ENCODE peak calls at places on chromosomes 12 and 14, in nine cellular contexts. One of them, this sample, is unnamed.

GRCh38 chr12:116299064-116299463 is 21.6 kb upstream of the MED13L start:
- DNase-seq in spleen: no peak
- DNase-seq in cardiac fibroblast: no peak
- DNase-seq in heart right ventricle: no peak
- DNase-seq in GM12865: no peak
- DNase-seq in fibroblast of lung: no peak
- DNase-seq in stimulated activated CD4-positive, alpha-beta T cell treated with anti-CD3 and anti-CD28 coated beads, Interleukin-4, amount 100 ng/mL, for 48 hours: no peak
- DNase-seq in Caki2: no peak
- DNase-seq in T-cell: no peak
- DNase-seq in this sample: no peak

GRCh38 chr14:58887931-58888330 is 250.2 kb downstream of the DACT1 start:
- DNase-seq in T-cell: no peak
- DNase-seq in spleen: no peak
- DNase-seq in stimulated activated CD4-positive, alpha-beta T cell treated with anti-CD3 and anti-CD28 coated beads, Interleukin-4, amount 100 ng/mL, for 48 hours: no peak
- DNase-seq in heart right ventricle: no peak
- DNase-seq in GM12865: no peak
- DNase-seq in fibroblast of lung: peak; percentile 29
- DNase-seq in Caki2: no peak
- DNase-seq in cardiac fibroblast: peak; percentile 33
- DNase-seq in this sample: no peak

GRCh38 chr12:55932546-55932919 is 1.6 kb downstream of the DGKA start:
- DNase-seq in GM12865: peak; percentile 36
- DNase-seq in fibroblast of lung: peak; percentile 49
- DNase-seq in spleen: peak; percentile 79
- DNase-seq in heart right ventricle: no peak
- DNase-seq in T-cell: peak; percentile 56
- DNase-seq in Caki2: no peak
- DNase-seq in stimulated activated CD4-positive, alpha-beta T cell treated with anti-CD3 and anti-CD28 coated beads, Interleukin-4, amount 100 ng/mL, for 48 hours: no peak
- DNase-seq in cardiac fibroblast: peak; percentile 41
- DNase-seq in this sample: no peak

GRCh38 chr12:29782821-29783772 is 645 bp downstream of the TMTC1 start:
- DNase-seq in GM12865: no peak
- DNase-seq in fibroblast of lung: peak; percentile 49
- DNase-seq in stimulated activated CD4-positive, alpha-beta T cell treated with anti-CD3 and anti-CD28 coated beads, Interleukin-4, amount 100 ng/mL, for 48 hours: no peak
- DNase-seq in heart right ventricle: peak; percentile 59
- DNase-seq in T-cell: no peak
- DNase-seq in spleen: peak; percentile 87
- DNase-seq in Caki2: peak; percentile 59
- DNase-seq in cardiac fibroblast: peak; percentile 43
- DNase-seq in this sample: no peak

GRCh38 chr14:75268638-75269550 is 9.7 kb upstream of the FOS start:
- DNase-seq in fibroblast of lung: no peak
- DNase-seq in stimulated activated CD4-positive, alpha-beta T cell treated with anti-CD3 and anti-CD28 coated beads, Interleukin-4, amount 100 ng/mL, for 48 hours: no peak
- DNase-seq in T-cell: no peak
- DNase-seq in cardiac fibroblast: no peak
- DNase-seq in GM12865: no peak
- DNase-seq in heart right ventricle: no peak
- DNase-seq in Caki2: no peak
- DNase-seq in spleen: no peak
- DNase-seq in this sample: no peak

GRCh38 chr14:34064349-34064748 is 113.5 kb upstream of the EGLN3 start:
- DNase-seq in cardiac fibroblast: peak; percentile 37
- DNase-seq in fibroblast of lung: peak; percentile 83
- DNase-seq in heart right ventricle: no peak
- DNase-seq in Caki2: no peak
- DNase-seq in spleen: no peak
- DNase-seq in stimulated activated CD4-positive, alpha-beta T cell treated with anti-CD3 and anti-CD28 coated beads, Interleukin-4, amount 100 ng/mL, for 48 hours: no peak
- DNase-seq in T-cell: no peak
- DNase-seq in GM12865: no peak
- DNase-seq in this sample: no peak

GRCh38 chr14:81275995-81276698 is 55.4 kb upstream of the GTF2A1 start:
- DNase-seq in heart right ventricle: no peak
- DNase-seq in T-cell: no peak
- DNase-seq in stimulated activated CD4-positive, alpha-beta T cell treated with anti-CD3 and anti-CD28 coated beads, Interleukin-4, amount 100 ng/mL, for 48 hours: no peak
- DNase-seq in fibroblast of lung: no peak
- DNase-seq in Caki2: no peak
- DNase-seq in cardiac fibroblast: no peak
- DNase-seq in GM12865: peak; percentile 15
- DNase-seq in spleen: no peak
- DNase-seq in this sample: no peak

GRCh38 chr12:106139422-106140141 is 828 bp upstream of the NUAK1 start:
- DNase-seq in Caki2: peak; percentile 79
- DNase-seq in stimulated activated CD4-positive, alpha-beta T cell treated with anti-CD3 and anti-CD28 coated beads, Interleukin-4, amount 100 ng/mL, for 48 hours: no peak
- DNase-seq in heart right ventricle: peak; percentile 79
- DNase-seq in cardiac fibroblast: peak; percentile 73
- DNase-seq in fibroblast of lung: peak; percentile 82
- DNase-seq in T-cell: no peak
- DNase-seq in spleen: peak; percentile 75
- DNase-seq in GM12865: peak; percentile 9
- DNase-seq in this sample: peak; percentile 28

GRCh38 chr12:45878630-45879255 is 111.6 kb downstream of the SCAF11 start:
- DNase-seq in fibroblast of lung: peak; percentile 8
- DNase-seq in stimulated activated CD4-positive, alpha-beta T cell treated with anti-CD3 and anti-CD28 coated beads, Interleukin-4, amount 100 ng/mL, for 48 hours: no peak
- DNase-seq in heart right ventricle: no peak
- DNase-seq in T-cell: no peak
- DNase-seq in Caki2: no peak
- DNase-seq in spleen: no peak
- DNase-seq in cardiac fibroblast: peak; percentile 38
- DNase-seq in GM12865: no peak
- DNase-seq in this sample: no peak

GRCh38 chr14:101113108-101113612 is 209.6 kb upstream of the RTL1 start:
- DNase-seq in cardiac fibroblast: no peak
- DNase-seq in heart right ventricle: no peak
- DNase-seq in spleen: no peak
- DNase-seq in Caki2: no peak
- DNase-seq in fibroblast of lung: no peak
- DNase-seq in GM12865: no peak
- DNase-seq in T-cell: no peak
- DNase-seq in stimulated activated CD4-positive, alpha-beta T cell treated with anti-CD3 and anti-CD28 coated beads, Interleukin-4, amount 100 ng/mL, for 48 hours: no peak
- DNase-seq in this sample: no peak

GRCh38 chr12:50642035-50642451 is 121.9 kb upstream of the ATF1 start:
- DNase-seq in T-cell: no peak
- DNase-seq in Caki2: peak; percentile 57
- DNase-seq in stimulated activated CD4-positive, alpha-beta T cell treated with anti-CD3 and anti-CD28 coated beads, Interleukin-4, amount 100 ng/mL, for 48 hours: no peak
- DNase-seq in spleen: no peak
- DNase-seq in heart right ventricle: no peak
- DNase-seq in GM12865: no peak
- DNase-seq in cardiac fibroblast: peak; percentile 68
- DNase-seq in fibroblast of lung: peak; percentile 94
- DNase-seq in this sample: no peak

GRCh38 chr12:46843811-46844210 is 18.0 kb upstream of the SLC38A4 start:
- DNase-seq in spleen: no peak
- DNase-seq in heart right ventricle: no peak
- DNase-seq in cardiac fibroblast: peak; percentile 18
- DNase-seq in stimulated activated CD4-positive, alpha-beta T cell treated with anti-CD3 and anti-CD28 coated beads, Interleukin-4, amount 100 ng/mL, for 48 hours: no peak
- DNase-seq in fibroblast of lung: no peak
- DNase-seq in Caki2: no peak
- DNase-seq in T-cell: no peak
- DNase-seq in GM12865: no peak
- DNase-seq in this sample: no peak